ENCODE peak calls at places on chromosomes 4 and X, in four cellular contexts. H, Y, P and F are unnamed samples.

GRCh38 chr4:79212311-79212710 is 113.5 kb downstream of the NAA11 start:
- DNase-seq in H (no peak), Y (no peak), P (no peak), F (no peak)

GRCh38 chr4:1347410-1347864 is 429 bp downstream of the UVSSA start:
- DNase-seq in H (peak; percentile 76), Y (peak; percentile 90), P (peak; percentile 94), F (peak; percentile 84)

GRCh38 chr4:57448452-57448851 is 338.3 kb upstream of the IGFBP7 start:
- DNase-seq in H (no peak), Y (no peak), P (no peak), F (no peak)

GRCh38 chr4:128517739-128518510 is 230.3 kb upstream of the PGRMC2 start:
- DNase-seq in H (peak; percentile 41), Y (peak; percentile 84), P (peak; percentile 83), F (peak; percentile 94)

GRCh38 chrX:33336783-33337182 is 125.4 kb upstream of the DMD start:
- DNase-seq in H (no peak), Y (no peak), P (no peak), F (peak; percentile 0)

GRCh38 chrX:72297953-72298730 is 7.6 kb downstream of the CITED1 start:
- DNase-seq in H (no peak), Y (no peak), P (no peak), F (peak; percentile 40)

GRCh38 chr4:26299254-26299882 is 21.4 kb upstream of the RBPJ start:
- DNase-seq in H (peak; percentile 5), Y (no peak), P (no peak), F (no peak)

GRCh38 chr4:127622923-127623754 is 9.6 kb upstream of the INTU start:
- DNase-seq in H (no peak), Y (peak; percentile 57), P (peak; percentile 59), F (peak; percentile 61)

GRCh38 chrX:5681159-5681558 is 547.5 kb downstream of the NLGN4X start:
- DNase-seq in H (no peak), Y (no peak), P (peak; percentile 16), F (peak; percentile 0)

GRCh38 chrX:19855700-19856381 is 31.6 kb downstream of the SH3KBP1 start:
- DNase-seq in H (no peak), Y (no peak), P (peak; percentile 49), F (no peak)

GRCh38 chr4:4658051-4658450 is 116.2 kb upstream of the STX18 start:
- DNase-seq in H (no peak), Y (no peak), P (no peak), F (peak; percentile 17)

GRCh38 chr4:169272265-169272886 is 1.6 kb upstream of the SH3RF1 start:
- DNase-seq in H (no peak), Y (no peak), P (peak; percentile 64), F (peak; percentile 83)